ENCODE peak calls at places on chromosomes 6 and 20, in nine cellular contexts. U, D, R, O, Q, B, S, W and P are unnamed samples.

GRCh38 chr20:46054606-46055005 is 25.6 kb downstream of the SLC12A5 start:
- DNase-seq in Q (no peak), U (no peak), B (no peak), W (no peak), D (no peak), O (no peak), R (no peak), S (no peak), P (no peak)

GRCh38 chr20:8756410-8756809 is 312.5 kb upstream of the PLCB4 start:
- DNase-seq in W (no peak), U (no peak), Q (peak; percentile 80), B (no peak), O (no peak), R (no peak), D (no peak), S (peak; percentile 7), P (no peak)

GRCh38 chr20:46582648-46583047 is 32.2 kb upstream of the OCSTAMP start:
- DNase-seq in S (no peak), D (no peak), W (no peak), B (no peak), Q (no peak), O (no peak), U (no peak), R (no peak), P (no peak)

GRCh38 chr6:27127874-27128795 is 119.4 kb upstream of the PRSS16 start:
- DNase-seq in B (no peak), R (no peak), S (no peak), D (no peak), W (no peak), Q (no peak), O (no peak), U (no peak), P (no peak)

GRCh38 chr20:42544926-42545325 is 644.8 kb downstream of the PTPRT start:
- DNase-seq in U (no peak), W (no peak), O (no peak), D (no peak), S (no peak), B (no peak), Q (no peak), R (no peak), P (no peak)

GRCh38 chr20:51500311-51500710 is 42.2 kb downstream of the NFATC2 start:
- DNase-seq in D (no peak), Q (no peak), W (no peak), O (no peak), S (no peak), R (no peak), B (no peak), U (peak; percentile 16), P (no peak)

GRCh38 chr6:12410946-12411345 is 120.8 kb downstream of the EDN1 start:
- DNase-seq in O (no peak), D (no peak), S (no peak), W (no peak), U (no peak), R (no peak), Q (no peak), B (no peak), P (no peak)

GRCh38 chr20:39849664-39850063 is 839.4 kb downstream of the MAFB start:
- DNase-seq in S (no peak), O (no peak), B (no peak), D (no peak), R (no peak), W (peak; percentile 37), Q (peak; percentile 83), U (no peak), P (no peak)

GRCh38 chr6:17583811-17584210 is 16.3 kb upstream of the FAM8A1 start:
- DNase-seq in B (no peak), U (no peak), S (no peak), Q (peak; percentile 63), D (no peak), O (no peak), R (no peak), W (no peak), P (no peak)

GRCh38 chr6:35092362-35093117 is 48.6 kb downstream of the TCP11 start:
- DNase-seq in D (no peak), W (no peak), Q (peak; percentile 37), S (no peak), R (no peak), O (peak; percentile 23), U (no peak), B (no peak), P (no peak)

GRCh38 chr6:99473730-99474129 is 41.5 kb downstream of the USP45 start:
- DNase-seq in U (no peak), Q (no peak), O (no peak), W (no peak), R (no peak), B (no peak), D (no peak), S (no peak), P (no peak)

GRCh38 chr20:5553194-5553815 is 196.9 kb upstream of the SHLD1 start:
- DNase-seq in U (no peak), R (no peak), W (no peak), Q (no peak), S (no peak), D (no peak), B (no peak), O (no peak), P (no peak)